ENCODE peak calls at places on chromosomes 1 and 21, in seven cellular contexts. One of them, this sample, is unnamed.

GRCh38 chr1:154698320-154699096 is 90.5 kb upstream of the ADAR start:
- DNase-seq in Calu3: no peak
- DNase-seq in mesothelial cell of epicardium: no peak
- DNase-seq in tibial nerve: no peak
- DNase-seq in AG09309: no peak
- DNase-seq in dorsolateral prefrontal cortex: no peak
- DNase-seq in CD8-positive, alpha-beta T cell: no peak
- DNase-seq in this sample: no peak

GRCh38 chr1:226029568-226030225 is 30.6 kb upstream of the SDE2 start:
- DNase-seq in dorsolateral prefrontal cortex: no peak
- DNase-seq in AG09309: no peak
- DNase-seq in CD8-positive, alpha-beta T cell: no peak
- DNase-seq in Calu3: no peak
- DNase-seq in tibial nerve: no peak
- DNase-seq in mesothelial cell of epicardium: no peak
- DNase-seq in this sample: no peak

GRCh38 chr1:109255097-109255651 is 5.8 kb downstream of the CELSR2 start:
- DNase-seq in dorsolateral prefrontal cortex: no peak
- DNase-seq in Calu3: no peak
- DNase-seq in CD8-positive, alpha-beta T cell: peak
- DNase-seq in mesothelial cell of epicardium: no peak
- DNase-seq in tibial nerve: no peak
- DNase-seq in AG09309: no peak
- DNase-seq in this sample: no peak

GRCh38 chr1:237769916-237770315 is 120.8 kb downstream of the ZP4 start:
- DNase-seq in CD8-positive, alpha-beta T cell: no peak
- DNase-seq in dorsolateral prefrontal cortex: no peak
- DNase-seq in mesothelial cell of epicardium: no peak
- DNase-seq in AG09309: no peak
- DNase-seq in Calu3: no peak
- DNase-seq in tibial nerve: no peak
- DNase-seq in this sample: no peak

GRCh38 chr1:74180490-74180889 is 17.5 kb downstream of the LRRIQ3 start:
- DNase-seq in tibial nerve: no peak
- DNase-seq in CD8-positive, alpha-beta T cell: no peak
- DNase-seq in Calu3: no peak
- DNase-seq in AG09309: peak
- DNase-seq in mesothelial cell of epicardium: no peak
- DNase-seq in dorsolateral prefrontal cortex: no peak
- DNase-seq in this sample: no peak

GRCh38 chr1:47558601-47559593 is 121.1 kb downstream of the FOXD2 start:
- DNase-seq in CD8-positive, alpha-beta T cell: no peak
- DNase-seq in mesothelial cell of epicardium: no peak
- DNase-seq in AG09309: no peak
- DNase-seq in dorsolateral prefrontal cortex: no peak
- DNase-seq in tibial nerve: no peak
- DNase-seq in Calu3: peak
- DNase-seq in this sample: no peak

GRCh38 chr1:25958475-25958874 is 39.4 kb downstream of the PAFAH2 start:
- DNase-seq in mesothelial cell of epicardium: no peak
- DNase-seq in Calu3: no peak
- DNase-seq in dorsolateral prefrontal cortex: no peak
- DNase-seq in AG09309: peak
- DNase-seq in CD8-positive, alpha-beta T cell: no peak
- DNase-seq in tibial nerve: no peak
- DNase-seq in this sample: no peak

GRCh38 chr1:25872708-25873107 is 2.8 kb downstream of the PAQR7 start:
- DNase-seq in dorsolateral prefrontal cortex: no peak
- DNase-seq in CD8-positive, alpha-beta T cell: no peak
- DNase-seq in AG09309: no peak
- DNase-seq in tibial nerve: no peak
- DNase-seq in Calu3: no peak
- DNase-seq in mesothelial cell of epicardium: no peak
- DNase-seq in this sample: no peak

GRCh38 chr1:207938016-207938415 is 27.1 kb upstream of the CD34 start:
- DNase-seq in mesothelial cell of epicardium: no peak
- DNase-seq in dorsolateral prefrontal cortex: no peak
- DNase-seq in Calu3: peak
- DNase-seq in tibial nerve: no peak
- DNase-seq in AG09309: no peak
- DNase-seq in CD8-positive, alpha-beta T cell: no peak
- DNase-seq in this sample: no peak

GRCh38 chr1:15469836-15470495 is 5.9 kb upstream of the CELA2B start:
- DNase-seq in dorsolateral prefrontal cortex: peak
- DNase-seq in mesothelial cell of epicardium: no peak
- DNase-seq in AG09309: no peak
- DNase-seq in CD8-positive, alpha-beta T cell: no peak
- DNase-seq in Calu3: no peak
- DNase-seq in tibial nerve: no peak
- DNase-seq in this sample: no peak

GRCh38 chr1:107523736-107524135 is 382.9 kb downstream of the NTNG1 start:
- DNase-seq in AG09309: no peak
- DNase-seq in Calu3: no peak
- DNase-seq in dorsolateral prefrontal cortex: no peak
- DNase-seq in CD8-positive, alpha-beta T cell: no peak
- DNase-seq in mesothelial cell of epicardium: no peak
- DNase-seq in tibial nerve: no peak
- DNase-seq in this sample: no peak

GRCh38 chr1:113320272-113320671 is 70.0 kb upstream of the MAGI3 start:
- DNase-seq in mesothelial cell of epicardium: no peak
- DNase-seq in AG09309: no peak
- DNase-seq in dorsolateral prefrontal cortex: no peak
- DNase-seq in CD8-positive, alpha-beta T cell: no peak
- DNase-seq in tibial nerve: no peak
- DNase-seq in Calu3: no peak
- DNase-seq in this sample: no peak

GRCh38 chr21:29371464-29371863 is 72.7 kb downstream of the BACH1 start:
- DNase-seq in dorsolateral prefrontal cortex: no peak
- DNase-seq in AG09309: no peak
- DNase-seq in Calu3: no peak
- DNase-seq in mesothelial cell of epicardium: no peak
- DNase-seq in tibial nerve: no peak
- DNase-seq in CD8-positive, alpha-beta T cell: no peak
- DNase-seq in this sample: no peak

GRCh38 chr1:244964112-244964971 is 100.0 kb upstream of the HNRNPU start:
- DNase-seq in dorsolateral prefrontal cortex: peak
- DNase-seq in CD8-positive, alpha-beta T cell: no peak
- DNase-seq in AG09309: peak
- DNase-seq in mesothelial cell of epicardium: no peak
- DNase-seq in Calu3: peak
- DNase-seq in tibial nerve: peak
- DNase-seq in this sample: peak

GRCh38 chr1:15531003-15531402 is 4.4 kb downstream of the DNAJC16 start:
- DNase-seq in dorsolateral prefrontal cortex: no peak
- DNase-seq in Calu3: no peak
- DNase-seq in mesothelial cell of epicardium: no peak
- DNase-seq in AG09309: no peak
- DNase-seq in tibial nerve: no peak
- DNase-seq in CD8-positive, alpha-beta T cell: no peak
- DNase-seq in this sample: no peak

DNA sequence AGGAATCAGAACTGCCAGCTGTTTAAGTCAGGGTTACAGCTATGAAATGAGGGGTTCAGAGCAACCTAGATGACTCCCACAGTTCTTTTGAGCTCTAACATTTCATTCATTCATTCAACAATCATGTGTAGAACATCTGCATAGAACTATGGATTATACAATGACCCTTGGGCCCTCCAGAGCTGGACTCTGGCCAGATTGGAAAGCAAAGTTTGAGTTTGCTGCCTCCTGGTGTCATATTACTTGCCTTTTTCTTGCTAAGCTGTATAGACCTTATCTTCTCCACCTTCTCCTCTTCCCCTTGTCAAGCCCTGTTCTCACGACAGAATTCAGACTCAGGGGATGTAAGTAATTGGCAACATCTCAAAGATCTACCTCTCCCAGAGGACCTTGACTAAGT is 4.0 kb downstream of the CASQ2 start:
- DNase-seq in CD8-positive, alpha-beta T cell: no peak
- DNase-seq in AG09309: no peak
- DNase-seq in tibial nerve: no peak
- DNase-seq in mesothelial cell of epicardium: no peak
- DNase-seq in dorsolateral prefrontal cortex: no peak
- DNase-seq in Calu3: peak
- DNase-seq in this sample: no peak
- TF ChIP-seq CTCF in CD8-positive, alpha-beta T cell: no peak
- TF ChIP-seq CTCF in AG09309: peak
- TF ChIP-seq CTCF in tibial nerve: peak
- TF ChIP-seq CTCF in mesothelial cell of epicardium: peak
- TF ChIP-seq CTCF in dorsolateral prefrontal cortex: no peak
- TF ChIP-seq CTCF in Calu3: no peak
- TF ChIP-seq CTCF in this sample: peak

DNA sequence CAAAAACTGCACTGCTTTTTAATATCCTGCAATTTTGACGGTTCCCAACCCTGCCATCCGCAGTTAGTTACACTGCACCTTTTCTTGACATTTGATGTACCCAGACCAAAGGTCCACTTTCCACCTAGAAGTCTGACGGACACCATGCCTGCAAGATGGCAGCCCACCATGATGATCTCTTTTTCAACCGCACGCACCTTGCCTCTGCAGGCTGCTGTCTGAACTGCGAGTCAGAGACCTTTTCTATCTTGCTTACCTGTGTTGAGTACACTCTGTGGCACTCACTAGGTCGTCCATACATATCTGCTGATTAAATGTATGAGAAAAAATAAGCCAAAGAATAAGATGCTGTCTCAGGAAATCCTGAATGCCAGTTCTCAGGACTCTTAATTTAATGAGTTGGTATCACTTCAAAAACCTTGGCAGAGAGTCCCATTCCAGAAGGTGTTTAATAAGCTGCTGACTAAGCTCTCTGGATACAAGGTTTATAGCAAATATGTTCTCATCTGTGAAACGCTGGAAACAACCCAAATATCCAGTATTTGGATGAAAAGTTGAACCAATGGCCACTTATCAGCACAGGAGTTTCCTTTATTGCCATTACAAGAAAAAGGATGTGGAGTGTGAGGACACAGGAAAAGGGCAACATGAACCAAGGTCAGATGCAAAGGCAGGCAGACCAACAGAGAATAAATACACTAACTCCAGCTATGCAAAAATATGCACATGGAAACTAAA is 37.9 kb downstream of the GNG12 start:
- DNase-seq in mesothelial cell of epicardium: no peak
- DNase-seq in CD8-positive, alpha-beta T cell: no peak
- DNase-seq in AG09309: no peak
- DNase-seq in tibial nerve: no peak
- DNase-seq in dorsolateral prefrontal cortex: no peak
- DNase-seq in Calu3: no peak
- DNase-seq in this sample: no peak
- TF ChIP-seq CTCF in mesothelial cell of epicardium: no peak
- TF ChIP-seq CTCF in CD8-positive, alpha-beta T cell: no peak
- TF ChIP-seq CTCF in AG09309: no peak
- TF ChIP-seq CTCF in tibial nerve: no peak
- TF ChIP-seq CTCF in dorsolateral prefrontal cortex: no peak
- TF ChIP-seq CTCF in Calu3: no peak
- TF ChIP-seq CTCF in this sample: no peak

GRCh38 chr1:68785328-68785727 is 288.4 kb upstream of the DEPDC1 start:
- DNase-seq in AG09309: no peak
- DNase-seq in mesothelial cell of epicardium: no peak
- DNase-seq in tibial nerve: no peak
- DNase-seq in dorsolateral prefrontal cortex: no peak
- DNase-seq in Calu3: no peak
- DNase-seq in CD8-positive, alpha-beta T cell: no peak
- DNase-seq in this sample: no peak

GRCh38 chr1:68780919-68781318 is 284.0 kb upstream of the DEPDC1 start:
- DNase-seq in AG09309: no peak
- DNase-seq in dorsolateral prefrontal cortex: no peak
- DNase-seq in Calu3: no peak
- DNase-seq in mesothelial cell of epicardium: no peak
- DNase-seq in CD8-positive, alpha-beta T cell: no peak
- DNase-seq in tibial nerve: no peak
- DNase-seq in this sample: peak

GRCh38 chr1:68788762-68789161 is 291.9 kb upstream of the DEPDC1 start:
- DNase-seq in AG09309: no peak
- DNase-seq in CD8-positive, alpha-beta T cell: no peak
- DNase-seq in dorsolateral prefrontal cortex: no peak
- DNase-seq in tibial nerve: no peak
- DNase-seq in Calu3: no peak
- DNase-seq in mesothelial cell of epicardium: no peak
- DNase-seq in this sample: no peak

GRCh38 chr1:68777850-68778249 is 281.0 kb upstream of the DEPDC1 start:
- DNase-seq in AG09309: no peak
- DNase-seq in mesothelial cell of epicardium: no peak
- DNase-seq in dorsolateral prefrontal cortex: no peak
- DNase-seq in Calu3: no peak
- DNase-seq in CD8-positive, alpha-beta T cell: no peak
- DNase-seq in tibial nerve: no peak
- DNase-seq in this sample: no peak

DNA sequence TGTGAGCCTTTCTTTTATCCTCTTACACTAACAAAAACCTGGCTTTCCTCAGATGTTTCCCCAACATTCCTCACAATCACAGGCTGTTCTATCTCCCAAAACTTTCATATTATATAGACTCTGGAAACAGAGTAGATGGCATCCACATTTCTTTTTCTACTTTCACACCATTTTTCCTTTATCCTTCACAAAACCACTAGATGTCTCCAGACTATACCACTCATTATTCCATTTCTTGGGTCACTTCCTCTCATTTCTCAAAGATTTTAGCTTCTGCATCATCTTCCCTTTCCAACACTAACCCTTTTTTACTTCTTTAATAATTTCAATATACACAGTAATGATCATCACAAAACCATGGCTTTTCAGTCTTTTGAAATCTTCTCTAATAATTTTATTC is 286.0 kb upstream of the DEPDC1 start:
- DNase-seq in AG09309: no peak
- DNase-seq in tibial nerve: no peak
- DNase-seq in mesothelial cell of epicardium: no peak
- DNase-seq in CD8-positive, alpha-beta T cell: no peak
- DNase-seq in Calu3: no peak
- DNase-seq in dorsolateral prefrontal cortex: no peak
- DNase-seq in this sample: no peak
- TF ChIP-seq CTCF in AG09309: no peak
- TF ChIP-seq CTCF in tibial nerve: no peak
- TF ChIP-seq CTCF in mesothelial cell of epicardium: no peak
- TF ChIP-seq CTCF in CD8-positive, alpha-beta T cell: no peak
- TF ChIP-seq CTCF in Calu3: no peak
- TF ChIP-seq CTCF in dorsolateral prefrontal cortex: peak
- TF ChIP-seq CTCF in this sample: peak

GRCh38 chr1:32501865-32502264 is 37.0 kb downstream of the ZBTB8B start:
- DNase-seq in AG09309: no peak
- DNase-seq in dorsolateral prefrontal cortex: no peak
- DNase-seq in mesothelial cell of epicardium: no peak
- DNase-seq in CD8-positive, alpha-beta T cell: no peak
- DNase-seq in tibial nerve: peak
- DNase-seq in Calu3: no peak
- DNase-seq in this sample: no peak

GRCh38 chr1:32503153-32503552 is 36.1 kb upstream of the ZBTB8A start:
- DNase-seq in Calu3: no peak
- DNase-seq in AG09309: no peak
- DNase-seq in mesothelial cell of epicardium: no peak
- DNase-seq in dorsolateral prefrontal cortex: no peak
- DNase-seq in CD8-positive, alpha-beta T cell: no peak
- DNase-seq in tibial nerve: no peak
- DNase-seq in this sample: no peak

GRCh38 chr1:32496127-32496526 is 31.3 kb downstream of the ZBTB8B start:
- DNase-seq in dorsolateral prefrontal cortex: no peak
- DNase-seq in tibial nerve: no peak
- DNase-seq in CD8-positive, alpha-beta T cell: no peak
- DNase-seq in Calu3: no peak
- DNase-seq in mesothelial cell of epicardium: no peak
- DNase-seq in AG09309: no peak
- DNase-seq in this sample: no peak

GRCh38 chr1:32498751-32499150 is 33.9 kb downstream of the ZBTB8B start:
- DNase-seq in CD8-positive, alpha-beta T cell: no peak
- DNase-seq in dorsolateral prefrontal cortex: no peak
- DNase-seq in tibial nerve: no peak
- DNase-seq in mesothelial cell of epicardium: no peak
- DNase-seq in Calu3: no peak
- DNase-seq in AG09309: no peak
- DNase-seq in this sample: no peak

GRCh38 chr1:32500387-32501209 is 35.7 kb downstream of the ZBTB8B start:
- DNase-seq in mesothelial cell of epicardium: peak
- DNase-seq in tibial nerve: peak
- DNase-seq in dorsolateral prefrontal cortex: peak
- DNase-seq in AG09309: no peak
- DNase-seq in Calu3: peak
- DNase-seq in CD8-positive, alpha-beta T cell: no peak
- DNase-seq in this sample: peak
- TF ChIP-seq CTCF in mesothelial cell of epicardium: no peak
- TF ChIP-seq CTCF in tibial nerve: peak
- TF ChIP-seq CTCF in dorsolateral prefrontal cortex: no peak
- TF ChIP-seq CTCF in AG09309: no peak
- TF ChIP-seq CTCF in Calu3: no peak
- TF ChIP-seq CTCF in CD8-positive, alpha-beta T cell: no peak
- TF ChIP-seq CTCF in this sample: peak

This sample was measured in DND-41.